ENCODE peak calls at places on chromosome 11, in seven cellular contexts. E is bronchial epithelial cell, J is thoracic aorta, Y is lower lobe of right lung, I is PC-3, W is HepG2, L is ascending aorta. A is an unnamed sample. For H3K27me3, the result is how much of the 10 kb centered on the place peaks cover.

GRCh38 chr11:126628790-126629621 is 273.5 kb downstream of the ST3GAL4 start:
- DNase-seq in E (no peak), J (no peak), Y (no peak), I (no peak), W (no peak), L (no peak), A (no peak)

GRCh38 chr11:83087035-83087434 is 15.3 kb upstream of the RAB30 start:
- DNase-seq in E (peak), J (no peak), Y (no peak), I (peak), W (peak), L (no peak), A (no peak)

GRCh38 chr11:11620251-11620965 is 1.4 kb downstream of the GALNT18 start:
- DNase-seq in E (peak), J (no peak), Y (peak), I (peak), W (no peak), L (no peak), A (peak)

GRCh38 chr11:123585206-123585605 is 69.2 kb downstream of the SCN3B start:
- DNase-seq in E (peak), J (no peak), Y (no peak), I (no peak), W (no peak), L (no peak), A (no peak)

GRCh38 chr11:68342459-68343158 is 30.2 kb downstream of the LRP5 start:
- DNase-seq in E (peak), J (no peak), Y (peak), I (peak), W (no peak), L (no peak), A (no peak)

GRCh38 chr11:59171508-59172322 is at the start of gene DTX4:
- DNase-seq in E (peak), J (peak), Y (peak), I (peak), W (peak), L (peak), A (peak)

GRCh38 chr11:44978961-44979331 is 28.3 kb upstream of the TP53I11 start:
- DNase-seq in E (peak), J (no peak), Y (peak), I (peak), W (peak), L (no peak), A (no peak)

GRCh38 chr11:120581317-120581716 is 69.8 kb downstream of the GRIK4 start:
- DNase-seq in E (peak), J (no peak), Y (no peak), I (no peak), W (no peak), L (no peak), A (no peak)

GRCh38 chr11:75603791-75604736 is 42.0 kb downstream of the SERPINH1 start:
- DNase-seq in E (peak), J (no peak), Y (no peak), I (peak), W (no peak), L (no peak), A (no peak)

GRCh38 chr11:8697056-8697455 is 14.5 kb downstream of the RPL27A start:
- DNase-seq in E (no peak), J (no peak), Y (no peak), I (no peak), W (no peak), L (no peak), A (no peak)

GRCh38 chr11:127639916-127640315 is 639.3 kb upstream of the KIRREL3 start:
- DNase-seq in E (peak), J (no peak), Y (no peak), I (peak), W (no peak), L (no peak), A (no peak)

GRCh38 chr11:7892059-7892699 is 38.9 kb downstream of the OR10A6 start:
- DNase-seq in E (peak), J (no peak), Y (no peak), I (peak), W (no peak), L (no peak), A (no peak)

GRCh38 chr11:69448471-69449284 is 32.8 kb upstream of the LINC01488 start:
- DNase-seq in E (no peak), J (no peak), Y (no peak), I (no peak), W (no peak), L (no peak), A (no peak)

GRCh38 chr11:73330569-73331093 is 22.6 kb downstream of the ARHGEF17 start:
- DNase-seq in E (no peak), J (no peak), Y (no peak), I (peak), W (peak), L (no peak), A (no peak)

GRCh38 chr11:2519879-2520735 is 75.3 kb downstream of the KCNQ1 start:
- DNase-seq in E (no peak), J (no peak), Y (peak), I (no peak), W (no peak), L (no peak), A (no peak)

GRCh38 chr11:116678887-116679286 is 93.9 kb downstream of the BUD13 start:
- DNase-seq in E (no peak), J (no peak), Y (no peak), I (no peak), W (no peak), L (no peak), A (no peak)

GRCh38 chr11:67387518-67387917 is 4.3 kb upstream of the RAD9A start:
- DNase-seq in E (no peak), J (no peak), Y (no peak), I (no peak), W (no peak), L (no peak), A (no peak)

GRCh38 chr11:73496134-73496533 is 101.8 kb downstream of the FAM168A start:
- DNase-seq in E (no peak), J (no peak), Y (no peak), I (no peak), W (no peak), L (no peak), A (no peak)

GRCh38 chr11:70481625-70482528 is 83.5 kb downstream of the CTTN start:
- DNase-seq in E (no peak), J (no peak), Y (peak), I (peak), W (no peak), L (no peak), A (no peak)

GRCh38 chr11:121650520-121651266 is 197.9 kb upstream of the SORL1-AS1 start:
- DNase-seq in E (no peak), J (no peak), Y (no peak), I (no peak), W (no peak), L (no peak), A (no peak)

GRCh38 chr11:86453290-86454030 is 78.8 kb downstream of the CCDC81 start:
- DNase-seq in E (no peak), J (no peak), Y (no peak), I (no peak), W (no peak), L (no peak), A (no peak)

GRCh38 chr11:15569626-15570025 is 454.9 kb downstream of the INSC start:
- DNase-seq in E (no peak), J (no peak), Y (no peak), I (no peak), W (no peak), L (no peak), A (no peak)

GRCh38 chr11:45373506-45373905 is 87.4 kb upstream of the SYT13 start:
- DNase-seq in E (no peak), J (no peak), Y (no peak), I (no peak), W (no peak), L (no peak), A (no peak)

GRCh38 chr11:112509300-112509699 is 248.6 kb upstream of the PLET1 start:
- DNase-seq in E (no peak), J (no peak), Y (no peak), I (no peak), W (no peak), L (no peak), A (no peak)

GRCh38 chr11:112504056-112504455 is 243.4 kb upstream of the PLET1 start:
- DNase-seq in E (peak), J (no peak), Y (no peak), I (peak), W (no peak), L (no peak), A (no peak)

GRCh38 chr11:112503410-112503809 is 242.8 kb upstream of the PLET1 start:
- DNase-seq in E (no peak), J (no peak), Y (no peak), I (no peak), W (no peak), L (no peak), A (no peak)

GRCh38 chr11:112506852-112507251 is 246.2 kb upstream of the PLET1 start:
- DNase-seq in E (peak), J (no peak), Y (no peak), I (no peak), W (no peak), L (no peak), A (no peak)

DNA sequence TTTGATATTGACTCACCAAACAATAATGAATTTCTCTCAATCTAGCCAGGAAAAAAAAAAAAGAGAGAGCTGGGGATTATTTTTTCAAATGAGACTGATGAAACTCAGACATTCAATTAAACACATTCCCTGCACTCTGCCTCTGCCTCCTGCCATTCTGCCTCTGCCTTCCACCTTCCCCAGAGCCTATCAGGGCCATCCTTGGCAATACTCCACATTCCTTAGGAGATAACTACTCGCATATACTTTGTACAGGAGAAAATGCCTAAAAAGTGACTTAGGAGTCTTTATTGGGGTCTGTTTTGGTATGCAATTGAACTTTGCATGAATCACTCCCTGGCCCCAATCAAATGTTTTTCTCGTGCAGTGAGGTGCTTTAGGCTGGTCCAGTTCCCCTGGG is 246.6 kb upstream of the PLET1 start:
- DNase-seq in E (no peak), J (no peak), Y (no peak), I (no peak), W (no peak), L (no peak), A (no peak)
- TF ChIP-seq CTCF in E (no peak), J (no peak), Y (no peak), I (no peak), W (no peak), L (no peak), A (no peak)

GRCh38 chr11:89249196-89249595 is 71.5 kb downstream of the TYR start:
- DNase-seq in E (no peak), J (no peak), Y (no peak), I (no peak), W (no peak), L (no peak), A (no peak)
- H3K27me3 ChIP-seq in E (under half), J (under half), Y (under half), I (under half), W (under half), L (under half), A (under half)

GRCh38 chr11:106218096-106218495 is 140.6 kb downstream of the AASDHPPT start:
- DNase-seq in E (no peak), J (no peak), Y (no peak), I (no peak), W (no peak), L (no peak), A (no peak)
- TF ChIP-seq CTCF in E (no peak), J (no peak), Y (no peak), I (no peak), W (no peak), L (no peak), A (no peak)

GRCh38 chr11:1403721-1404460 is 14.2 kb downstream of the BRSK2 start:
- DNase-seq in E (no peak), J (no peak), Y (no peak), I (no peak), W (no peak), L (no peak), A (no peak)
- H3K27me3 ChIP-seq in E (under half), J (under half), Y (under half), I (under half), W (under half), L (under half), A (under half)

DNA sequence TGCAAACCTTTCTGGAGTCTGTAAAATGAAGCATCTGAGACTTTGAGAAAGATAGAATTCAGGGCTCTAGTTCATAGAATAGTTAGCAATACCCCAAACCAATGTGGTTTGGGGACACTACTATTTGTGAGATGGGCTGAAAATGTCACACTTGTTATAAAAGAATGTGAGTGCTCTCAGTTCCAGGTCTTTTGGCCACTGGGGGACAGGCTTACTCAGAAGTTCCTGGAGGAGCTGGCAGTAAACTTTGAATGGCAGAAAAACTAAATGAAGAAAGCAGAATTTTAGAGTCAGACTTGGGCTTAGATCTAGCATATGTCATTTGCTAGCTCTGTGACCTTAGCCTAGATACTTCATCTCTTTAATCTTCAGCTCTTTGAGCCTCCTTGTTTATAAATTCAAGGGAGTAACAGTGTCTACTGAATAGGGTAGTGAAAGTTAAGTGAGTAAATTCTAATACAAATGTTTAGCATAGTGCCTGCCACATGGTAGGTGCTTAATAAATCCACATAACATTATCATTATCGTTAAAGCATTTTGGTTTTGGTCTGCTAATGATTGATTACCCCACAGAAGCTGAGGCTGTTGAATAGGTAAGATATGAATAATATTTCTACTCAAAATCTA is 3.7 kb downstream of the LYVE1 start:
- DNase-seq in E (no peak), J (no peak), Y (no peak), I (peak), W (no peak), L (no peak), A (no peak)
- TF ChIP-seq CTCF in E (peak), J (peak), Y (peak), I (peak), W (peak), L (peak), A (peak)

GRCh38 chr11:33830903-33831648 is 56.8 kb upstream of the FBXO3 start:
- DNase-seq in E (peak), J (no peak), Y (no peak), I (peak), W (no peak), L (no peak), A (no peak)
- H3K27me3 ChIP-seq in E (under half), J (under half), Y (under half), I (under half), W (under half), L (under half), A (under half)

A was measured in RWPE2.